ENCODE peak calls at places on chromosomes 4 and X, in six cellular contexts. O is pancreas, V is MM.1S, M is suprapubic skin, L is NB4, E is dorsolateral prefrontal cortex. R is an unnamed sample.

GRCh38 chrX:12700745-12701144 is 90.5 kb upstream of the PRPS2 start:
- DNase-seq in O (peak; percentile 61), V (no peak), M (no peak), L (no peak), E (no peak), R (no peak)

GRCh38 chr4:131061734-131062133 is 1965.8 kb downstream of the C4orf33 start:
- DNase-seq in O (no peak), V (no peak), M (no peak), L (no peak), E (no peak), R (no peak)

GRCh38 chr4:113330200-113330599 is 280.7 kb downstream of the ANK2 start:
- DNase-seq in O (no peak), V (no peak), M (no peak), L (no peak), E (no peak), R (no peak)

GRCh38 chr4:53684448-53684847 is 93.2 kb upstream of the LNX1 start:
- DNase-seq in O (no peak), V (no peak), M (no peak), L (no peak), E (no peak), R (no peak)

GRCh38 chr4:26719954-26720552 is 136.2 kb downstream of the TBC1D19 start:
- DNase-seq in O (no peak), V (no peak), M (no peak), L (peak; percentile 38), E (no peak), R (no peak)

GRCh38 chr4:168390041-168390440 is 71.5 kb upstream of the DDX60 start:
- DNase-seq in O (no peak), V (no peak), M (no peak), L (no peak), E (no peak), R (no peak)

GRCh38 chr4:28176942-28177341 is 1316.3 kb downstream of the STIM2 start:
- DNase-seq in O (no peak), V (no peak), M (no peak), L (peak; percentile 46), E (no peak), R (no peak)

GRCh38 chr4:1356181-1356998 is 9.4 kb downstream of the UVSSA start:
- DNase-seq in O (no peak), V (no peak), M (no peak), L (peak; percentile 77), E (no peak), R (no peak)

GRCh38 chrX:12984629-12985303 is 9.9 kb downstream of the TMSB4X start:
- DNase-seq in O (peak; percentile 64), V (no peak), M (no peak), L (peak; percentile 68), E (no peak), R (no peak)

GRCh38 chr4:124183231-124183630 is 529.3 kb downstream of the ANKRD50 start:
- DNase-seq in O (no peak), V (no peak), M (no peak), L (no peak), E (no peak), R (no peak)

GRCh38 chr4:177229331-177229730 is 80.3 kb upstream of the NEIL3 start:
- DNase-seq in O (no peak), V (no peak), M (no peak), L (peak; percentile 33), E (no peak), R (no peak)

GRCh38 chr4:176841730-176842129 is 49.0 kb upstream of the VEGFC start:
- DNase-seq in O (no peak), V (no peak), M (no peak), L (no peak), E (no peak), R (peak; percentile 87)

GRCh38 chrX:20061869-20062254 is 54.8 kb downstream of the MAP7D2 start:
- DNase-seq in O (no peak), V (peak; percentile 33), M (no peak), L (no peak), E (no peak), R (no peak)

GRCh38 chr4:116516711-116517110 is 568.7 kb downstream of the TRAM1L1 start:
- DNase-seq in O (no peak), V (no peak), M (no peak), L (no peak), E (no peak), R (no peak)
- TF ChIP-seq CTCF in O (no peak), V (no peak), M (no peak), L (no peak), E (no peak), R (no peak)

GRCh38 chr4:145453163-145453520 is 28.5 kb upstream of the SMAD1 start:
- DNase-seq in O (no peak), V (no peak), M (no peak), L (no peak), E (no peak), R (no peak)

GRCh38 chr4:145451895-145452294 is 29.8 kb upstream of the SMAD1 start:
- DNase-seq in O (no peak), V (no peak), M (no peak), L (no peak), E (no peak), R (no peak)

DNA sequence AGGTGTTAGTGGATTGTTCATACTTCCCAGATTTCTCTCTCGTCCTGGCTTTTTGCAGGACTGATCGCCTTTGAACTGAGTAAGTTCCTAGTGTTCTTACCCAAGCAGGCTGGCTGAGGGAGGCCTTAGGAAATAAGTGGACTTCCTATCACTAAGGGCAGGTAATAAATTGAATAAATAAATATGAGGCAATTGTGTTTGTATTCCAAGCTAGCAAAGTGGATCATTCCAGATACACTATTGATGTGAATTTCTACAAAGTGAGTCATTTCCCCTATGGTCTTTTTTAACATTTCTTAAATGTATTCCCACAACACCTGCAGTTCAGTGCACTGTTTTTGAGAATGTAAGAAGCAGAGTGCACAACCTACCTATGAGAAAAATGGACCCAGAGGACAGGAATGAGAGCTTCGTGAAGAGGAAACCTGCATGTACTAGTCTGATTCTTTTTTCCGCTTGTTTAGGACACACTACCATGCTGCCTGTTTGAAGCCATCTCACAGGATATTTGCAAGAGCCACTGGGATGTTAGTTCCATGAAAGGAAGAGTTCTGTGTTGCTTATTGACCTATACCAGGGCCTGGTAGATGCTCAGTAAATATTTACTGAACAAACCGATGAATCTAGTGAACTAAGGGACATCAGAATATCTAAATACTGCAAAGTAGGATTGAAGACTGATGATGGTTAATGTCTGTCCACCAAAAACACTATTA is 29.0 kb upstream of the SMAD1 start:
- DNase-seq in O (no peak), V (no peak), M (no peak), L (no peak), E (no peak), R (no peak)
- H3K4me3 ChIP-seq in O (no peak overlapping the region), V (no peak overlapping the region), M (no peak overlapping the region), L (no peak overlapping the region), E (no peak overlapping the region), R (no peak overlapping the region)

GRCh38 chr4:82434949-82435348 is 4.6 kb downstream of the ENOPH1 start:
- DNase-seq in O (no peak), V (no peak), M (no peak), L (no peak), E (no peak), R (no peak)

GRCh38 chr4:82436130-82436529 is 5.7 kb downstream of the ENOPH1 start:
- DNase-seq in O (no peak), V (no peak), M (no peak), L (no peak), E (no peak), R (no peak)

GRCh38 chr4:82439088-82439487 is 8.7 kb downstream of the ENOPH1 start:
- DNase-seq in O (no peak), V (no peak), M (no peak), L (no peak), E (no peak), R (no peak)

GRCh38 chr4:82436780-82437179 is 6.4 kb downstream of the ENOPH1 start:
- DNase-seq in O (no peak), V (no peak), M (no peak), L (no peak), E (no peak), R (no peak)

DNA sequence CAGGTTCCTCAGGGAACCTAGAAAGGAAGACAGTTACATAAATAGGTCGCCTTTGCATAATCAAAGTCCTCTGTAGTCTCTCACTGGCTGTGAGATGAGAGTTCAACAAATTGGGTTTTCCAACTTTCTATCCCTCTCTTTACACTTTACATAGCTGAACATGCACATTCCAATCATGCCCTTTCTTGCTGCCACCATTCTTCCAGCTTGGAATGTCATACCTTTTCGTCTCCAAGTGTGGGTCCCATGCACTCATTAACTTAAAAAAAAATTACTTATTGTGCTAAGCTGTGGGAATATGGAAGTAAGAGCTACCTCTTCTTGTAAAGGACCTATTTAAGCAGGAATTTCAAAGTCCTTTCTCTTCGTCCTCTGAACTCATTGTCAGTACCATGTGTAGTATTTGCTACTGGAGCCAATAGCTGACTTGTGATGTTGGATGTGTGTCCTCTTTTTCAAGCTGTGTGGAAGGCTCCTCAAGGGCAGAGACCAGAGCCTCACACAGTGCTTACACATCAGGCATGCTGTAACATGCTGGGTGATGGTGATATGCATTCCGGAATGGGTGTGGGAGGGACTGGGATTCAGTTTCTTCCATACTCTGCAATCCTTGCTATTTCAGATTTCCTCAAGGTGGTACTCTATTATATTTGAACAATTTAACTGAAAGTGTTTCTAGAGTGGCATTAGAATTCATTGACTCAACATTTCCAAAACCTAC is 7.1 kb downstream of the ENOPH1 start:
- DNase-seq in O (no peak), V (no peak), M (no peak), L (no peak), E (no peak), R (no peak)
- TF ChIP-seq CTCF in O (no peak), V (no peak), M (no peak), L (no peak), E (no peak), R (no peak)

GRCh38 chr4:101210331-101210730 is 137.0 kb downstream of the PPP3CA start:
- DNase-seq in O (no peak), V (no peak), M (no peak), L (no peak), E (no peak), R (no peak)
- H3K4me3 ChIP-seq in O (no peak overlapping the region), V (no peak overlapping the region), M (no peak overlapping the region), L (no peak overlapping the region), E (no peak overlapping the region), R (no peak overlapping the region)

DNA sequence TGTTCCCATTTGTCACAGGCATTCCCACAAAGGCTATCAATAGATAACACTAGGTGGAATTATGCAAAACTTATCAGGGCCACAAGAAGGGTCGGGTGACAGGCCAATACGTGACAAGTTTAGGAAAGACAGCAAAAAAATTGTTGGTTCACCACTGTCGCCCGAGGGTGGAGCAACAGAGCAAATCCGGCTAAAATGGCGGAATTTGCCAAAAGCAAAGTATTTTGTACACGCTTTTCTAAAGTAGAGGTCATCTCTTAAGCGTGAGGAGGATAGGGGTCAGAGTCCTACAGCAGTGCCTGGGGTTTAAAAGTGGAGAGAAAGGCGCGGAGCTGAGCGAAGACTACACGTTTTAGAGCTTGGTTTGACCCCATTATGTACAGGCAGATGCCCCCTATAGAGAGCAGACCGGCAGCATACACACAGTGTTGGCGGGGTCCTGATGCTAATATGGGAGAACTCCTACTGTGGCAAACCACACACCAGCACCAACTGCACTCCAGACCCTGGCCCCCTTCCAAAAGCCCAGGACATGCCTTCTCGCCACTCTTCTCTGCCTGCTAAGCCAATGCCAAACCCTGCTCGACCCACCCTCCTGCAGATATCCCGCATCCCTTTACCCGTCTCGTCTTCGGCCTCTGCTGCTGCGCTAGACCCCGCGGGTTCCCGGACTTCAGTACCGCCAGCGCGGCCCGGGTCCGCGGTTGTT is 733 bp downstream of the CCNA2 start:
- DNase-seq in O (no peak), V (peak; percentile 67), M (peak; percentile 69), L (peak; percentile 68), E (no peak), R (no peak)
- TF ChIP-seq CTCF in O (no peak), V (peak; percentile 36), M (no peak), L (no peak), E (no peak), R (peak; percentile 16)